ENCODE peak calls at places on chromosomes 7 and 10, in seven cellular contexts. B, J, W, N, Z, K and U are unnamed samples.

GRCh38 chr7:20804376-20804775 is 17.7 kb upstream of the SP8 start:
- DNase-seq in B (no peak), J (no peak), W (no peak), N (no peak), Z (no peak), K (no peak), U (no peak)

GRCh38 chr10:47372726-47373125 is 11.4 kb downstream of the ZNF488 start:
- DNase-seq in B (no peak), J (no peak), W (no peak), N (peak), Z (no peak), K (no peak), U (no peak)

GRCh38 chr7:77409005-77409738 is 7.0 kb downstream of the GSAP start:
- DNase-seq in B (no peak), J (no peak), W (peak), N (no peak), Z (no peak), K (no peak), U (no peak)

GRCh38 chr10:83037653-83038052 is 1101.7 kb upstream of the GHITM start:
- DNase-seq in B (no peak), J (no peak), W (no peak), N (no peak), Z (no peak), K (no peak), U (no peak)

GRCh38 chr10:49429458-49429857 is 33.6 kb upstream of the DRGX start:
- DNase-seq in B (no peak), J (no peak), W (no peak), N (no peak), Z (no peak), K (no peak), U (no peak)

GRCh38 chr10:28343252-28343651 is 40.4 kb upstream of the MPP7 start:
- DNase-seq in B (no peak), J (no peak), W (no peak), N (no peak), Z (no peak), K (no peak), U (no peak)

GRCh38 chr10:24894728-24895127 is 57.7 kb downstream of the PRTFDC1 start:
- DNase-seq in B (no peak), J (peak), W (no peak), N (no peak), Z (peak), K (peak), U (no peak)

GRCh38 chr10:132184816-132185593 is 1.7 kb upstream of the DPYSL4 start:
- DNase-seq in B (no peak), J (no peak), W (no peak), N (no peak), Z (no peak), K (no peak), U (no peak)

GRCh38 chr7:151735854-151736402 is 141.0 kb downstream of the PRKAG2 start:
- DNase-seq in B (peak), J (no peak), W (no peak), N (no peak), Z (no peak), K (no peak), U (no peak)

GRCh38 chr10:126508535-126509040 is 120.3 kb upstream of the ADAM12 start:
- DNase-seq in B (no peak), J (no peak), W (no peak), N (no peak), Z (no peak), K (no peak), U (no peak)

GRCh38 chr10:107011113-107011512 is 153.4 kb downstream of the SORCS1 start:
- DNase-seq in B (no peak), J (no peak), W (no peak), N (no peak), Z (peak), K (no peak), U (no peak)

GRCh38 chr10:132965411-132966057 is 23.2 kb upstream of the CFAP46 start:
- DNase-seq in B (no peak), J (no peak), W (no peak), N (peak), Z (no peak), K (no peak), U (no peak)

GRCh38 chr7:65001291-65001814 is 5.1 kb downstream of the ERV3-1 start:
- DNase-seq in B (no peak), J (no peak), W (no peak), N (no peak), Z (no peak), K (no peak), U (no peak)

GRCh38 chr7:157003445-157004049 is 6.9 kb downstream of the MNX1 start:
- DNase-seq in B (no peak), J (no peak), W (no peak), N (no peak), Z (peak), K (no peak), U (no peak)

GRCh38 chr10:43214956-43215561 is 51.8 kb downstream of the RASGEF1A start:
- DNase-seq in B (no peak), J (no peak), W (no peak), N (no peak), Z (no peak), K (no peak), U (no peak)

GRCh38 chr10:133391761-133392518 is 2.0 kb upstream of the MTG1 start:
- DNase-seq in B (no peak), J (peak), W (no peak), N (peak), Z (no peak), K (no peak), U (no peak)

GRCh38 chr7:118153551-118154177 is 30.3 kb upstream of the LSM8 start:
- DNase-seq in B (peak), J (peak), W (peak), N (no peak), Z (peak), K (no peak), U (peak)

GRCh38 chr7:95798401-95798930 is 26.1 kb downstream of the DYNC1I1 start:
- DNase-seq in B (peak), J (no peak), W (peak), N (no peak), Z (no peak), K (no peak), U (no peak)

GRCh38 chr7:30700941-30701340 is 18.7 kb upstream of the CRHR2 start:
- DNase-seq in B (no peak), J (no peak), W (no peak), N (no peak), Z (no peak), K (no peak), U (no peak)

GRCh38 chr7:131501422-131501821 is 55.0 kb downstream of the PODXL start:
- DNase-seq in B (no peak), J (peak), W (peak), N (no peak), Z (no peak), K (peak), U (peak)

GRCh38 chr10:43074827-43075611 is 1.9 kb upstream of the RET start:
- DNase-seq in B (no peak), J (no peak), W (no peak), N (no peak), Z (no peak), K (no peak), U (no peak)

GRCh38 chr7:155820788-155821187 is 8.5 kb upstream of the SHH start:
- DNase-seq in B (no peak), J (no peak), W (no peak), N (no peak), Z (no peak), K (no peak), U (no peak)

GRCh38 chr10:123600177-123600576 is 66.0 kb upstream of the GPR26 start:
- DNase-seq in B (no peak), J (no peak), W (no peak), N (no peak), Z (no peak), K (no peak), U (no peak)

GRCh38 chr7:108454674-108455523 is 1.3 kb downstream of the NRCAM start:
- DNase-seq in B (peak), J (peak), W (peak), N (no peak), Z (no peak), K (no peak), U (no peak)

GRCh38 chr10:132106431-132106830 is 40.7 kb downstream of the JAKMIP3 start:
- DNase-seq in B (no peak), J (no peak), W (no peak), N (peak), Z (no peak), K (no peak), U (no peak)

GRCh38 chr10:85888559-85888958 is 478.0 kb downstream of the GRID1 start:
- DNase-seq in B (no peak), J (no peak), W (no peak), N (no peak), Z (no peak), K (no peak), U (no peak)

GRCh38 chr7:28908775-28909174 is 49.4 kb downstream of the TRIL start:
- DNase-seq in B (no peak), J (no peak), W (no peak), N (no peak), Z (no peak), K (no peak), U (no peak)

GRCh38 chr7:3194501-3195141 is 106.4 kb upstream of the SDK1 start:
- DNase-seq in B (no peak), J (no peak), W (peak), N (peak), Z (no peak), K (no peak), U (peak)

GRCh38 chr7:40544932-40545331 is 410.1 kb downstream of the SUGCT start:
- DNase-seq in B (no peak), J (no peak), W (peak), N (no peak), Z (no peak), K (no peak), U (peak)